ENCODE peak calls at places on chromosomes 5 and 9, in six cellular contexts. D is right cardiac atrium, R is tibial artery, Q is HCT116, B is spleen, S is neural progenitor cell. J is an unnamed sample.
A peak's percentile ranks its signal among the peaks of the same experiment; 100 is the strongest.

GRCh38 chr5:148541054-148541835 is 113.1 kb downstream of the HTR4 start:
- DNase-seq in D (no peak), Q (no peak), R (no peak), B (no peak), S (no peak), J (no peak)

GRCh38 chr5:105840800-105841199 is 1829.9 kb downstream of the EFNA5 start:
- DNase-seq in R (no peak), D (no peak), Q (no peak), S (no peak), B (no peak), J (no peak)

GRCh38 chr5:172274951-172275753 is 8.4 kb downstream of the UBTD2 start:
- DNase-seq in D (no peak), Q (no peak), R (no peak), B (no peak), S (no peak), J (no peak)

GRCh38 chr5:158947831-158948230 is 151.9 kb downstream of the EBF1 start:
- DNase-seq in Q (no peak), R (no peak), D (no peak), B (no peak), S (no peak), J (no peak)

GRCh38 chr5:2270467-2270866 is 387.7 kb upstream of the IRX4 start:
- DNase-seq in D (no peak), B (no peak), S (no peak), R (no peak), Q (no peak), J (no peak)

GRCh38 chr5:68544656-68545565 is 329.4 kb downstream of the PIK3R1 start:
- DNase-seq in R (no peak), Q (no peak), B (no peak), D (no peak), S (no peak), J (no peak)

GRCh38 chr9:130699047-130699446 is 5.5 kb downstream of the EXOSC2 start:
- DNase-seq in R (no peak), Q (no peak), B (no peak), S (no peak), D (no peak), J (no peak)

GRCh38 chr9:130336027-130336595 is 70.6 kb downstream of the HMCN2 start:
- DNase-seq in B (no peak), S (no peak), R (no peak), Q (no peak), D (no peak), J (no peak)

GRCh38 chr5:74093501-74093993 is 467.6 kb downstream of the ARHGEF28 start:
- DNase-seq in R (no peak), Q (no peak), S (no peak), D (no peak), B (no peak), J (no peak)

GRCh38 chr9:109403766-109404320 is 83.0 kb upstream of the EPB41L4B start:
- DNase-seq in R (no peak), B (no peak), S (no peak), D (no peak), Q (no peak), J (no peak)

GRCh38 chr9:131019387-131020239 is 10.6 kb downstream of the LAMC3 start:
- DNase-seq in B (no peak), R (no peak), D (peak; percentile 47), S (no peak), Q (no peak), J (no peak)

GRCh38 chr5:97231025-97231636 is 48.1 kb upstream of the RIOK2 start:
- DNase-seq in B (no peak), D (no peak), R (peak; percentile 31), Q (peak; percentile 54), S (peak; percentile 74), J (no peak)

GRCh38 chr9:127858041-127858512 is 3.6 kb upstream of the ENG start:
- DNase-seq in R (no peak), S (no peak), D (peak; percentile 95), Q (no peak), B (no peak), J (peak; percentile 83)

GRCh38 chr9:135618866-135619598 is 20.3 kb downstream of the GLT6D1 start:
- DNase-seq in S (no peak), D (no peak), B (no peak), R (no peak), Q (no peak), J (no peak)
- H3K27ac ChIP-seq in S (no peak overlapping the region), D (no peak overlapping the region), B (no peak overlapping the region), R (no peak overlapping the region), Q (no peak overlapping the region), J (no peak overlapping the region)

GRCh38 chr5:39231705-39232525 is 12.6 kb upstream of the FYB1 start:
- DNase-seq in D (no peak), B (no peak), S (no peak), R (no peak), Q (no peak), J (no peak)

GRCh38 chr5:39238366-39239105 is 19.2 kb upstream of the FYB1 start:
- DNase-seq in B (no peak), S (no peak), D (no peak), R (no peak), Q (no peak), J (no peak)

GRCh38 chr5:39235648-39236047 is 16.3 kb upstream of the FYB1 start:
- DNase-seq in R (no peak), S (no peak), Q (no peak), D (no peak), B (no peak), J (no peak)

GRCh38 chr5:39236718-39237117 is 17.4 kb upstream of the FYB1 start:
- DNase-seq in R (no peak), Q (no peak), S (no peak), B (no peak), D (no peak), J (no peak)

GRCh38 chr5:39233783-39234182 is 14.4 kb upstream of the FYB1 start:
- DNase-seq in R (no peak), D (no peak), B (no peak), S (no peak), Q (no peak), J (no peak)
- H3K27ac ChIP-seq in R (no peak overlapping the region), D (no peak overlapping the region), B (no peak overlapping the region), S (no peak overlapping the region), Q (no peak overlapping the region), J (no peak overlapping the region)

DNA sequence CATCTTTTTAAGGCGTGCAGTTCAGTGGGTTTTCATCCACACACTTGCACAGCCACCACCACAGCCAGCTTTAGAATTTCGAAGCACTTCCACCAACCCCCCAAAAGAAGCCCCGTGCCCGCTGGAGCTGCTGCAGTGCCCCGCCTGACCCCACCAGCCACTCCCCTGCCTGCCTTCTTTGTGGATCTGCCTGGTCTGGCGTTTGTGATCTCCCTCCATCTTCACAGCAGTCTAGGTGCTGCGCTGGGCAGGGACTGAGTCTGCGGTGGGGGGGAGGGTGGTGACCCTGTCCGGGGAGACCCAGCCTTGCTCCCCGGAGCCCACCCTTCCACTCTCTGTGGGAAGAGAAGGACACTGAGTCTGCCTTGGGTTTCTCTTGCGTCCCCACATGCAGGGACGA is 40.8 kb downstream of the RXRA start:
- DNase-seq in B (no peak), S (no peak), R (no peak), Q (no peak), D (no peak), J (no peak)
- H3K27ac ChIP-seq in B (peak overlapping the region; percentile 89), S (no peak overlapping the region), R (no peak overlapping the region), Q (peak overlapping the region; percentile 74), D (no peak overlapping the region), J (peak overlapping the region; percentile 90)

DNA sequence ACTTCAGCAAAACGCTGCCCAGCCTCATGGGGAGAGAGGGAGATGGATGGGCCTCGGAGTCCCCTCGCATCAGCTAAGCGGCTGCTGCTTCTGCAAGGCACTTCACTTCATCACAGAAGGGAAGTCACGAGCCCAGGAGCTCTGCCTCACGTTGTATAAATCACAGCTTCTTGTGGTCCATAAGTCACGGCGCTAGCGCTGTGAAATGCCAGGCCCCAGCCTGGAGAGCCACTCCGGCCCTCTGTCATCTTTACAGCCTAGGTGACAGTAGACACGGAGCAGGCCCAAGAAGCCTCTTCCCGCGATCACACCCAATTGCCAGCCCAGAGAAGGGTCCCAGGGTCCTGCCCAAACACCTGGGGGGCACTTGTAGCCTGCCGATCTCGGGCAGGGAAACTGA is 23.4 kb downstream of the DBH start:
- DNase-seq in S (no peak), B (no peak), Q (no peak), D (no peak), R (no peak), J (no peak)
- H3K27ac ChIP-seq in S (no peak overlapping the region), B (no peak overlapping the region), Q (no peak overlapping the region), D (no peak overlapping the region), R (no peak overlapping the region), J (no peak overlapping the region)

GRCh38 chr5:139494832-139495231 is 12.3 kb upstream of the STING1 start:
- DNase-seq in S (no peak), B (no peak), Q (no peak), R (no peak), D (no peak), J (no peak)

GRCh38 chr5:139494256-139494655 is 11.7 kb upstream of the STING1 start:
- DNase-seq in D (no peak), B (no peak), S (no peak), R (no peak), Q (no peak), J (no peak)

GRCh38 chr5:139492700-139493192 is 10.2 kb upstream of the STING1 start:
- DNase-seq in B (peak; percentile 40), D (no peak), S (no peak), R (no peak), Q (no peak), J (no peak)

GRCh38 chr5:139501376-139501775 is 18.8 kb upstream of the STING1 start:
- DNase-seq in D (no peak), R (no peak), Q (no peak), B (peak; percentile 10), S (no peak), J (no peak)

DNA sequence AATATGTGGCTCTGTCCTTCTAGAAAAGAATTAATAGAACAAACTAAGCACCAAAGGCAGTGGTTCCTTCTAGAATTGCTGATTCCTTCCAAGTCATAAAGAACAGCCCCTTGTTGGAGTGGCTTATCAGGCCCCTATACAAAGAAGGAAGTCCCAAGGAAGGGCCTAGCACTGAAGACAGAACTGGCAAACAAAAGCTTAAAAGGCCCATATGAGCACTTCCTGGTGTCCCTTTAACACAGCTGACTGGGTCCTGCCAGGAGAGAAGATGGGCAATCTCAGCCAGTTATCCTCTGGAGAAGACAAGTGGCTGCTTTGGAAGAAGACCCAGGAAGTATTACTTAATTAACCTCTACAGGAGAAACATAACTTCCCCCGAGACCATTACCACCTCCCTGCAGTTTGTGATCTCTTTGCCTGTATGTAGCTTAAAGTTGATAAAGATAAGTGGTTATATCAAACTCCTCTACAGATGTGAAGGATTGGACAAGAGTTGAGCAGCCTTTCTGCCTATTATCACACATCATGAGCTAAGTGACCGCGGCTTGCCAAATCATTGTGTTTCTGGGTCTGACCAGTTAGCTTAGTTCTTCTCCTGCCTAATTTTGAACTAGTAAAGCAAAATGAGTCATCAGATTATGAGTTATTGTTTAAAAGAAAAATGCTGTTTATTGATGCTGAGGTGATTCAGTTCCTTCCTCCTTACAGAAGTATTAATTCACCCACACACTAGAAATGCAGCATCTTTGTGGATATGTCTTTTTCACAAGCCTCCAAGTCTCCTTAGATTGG is 13.3 kb upstream of the STING1 start:
- DNase-seq in B (no peak), R (no peak), S (no peak), D (no peak), Q (no peak), J (no peak)
- H3K27ac ChIP-seq in B (no peak overlapping the region), R (no peak overlapping the region), S (no peak overlapping the region), D (no peak overlapping the region), Q (no peak overlapping the region), J (peak overlapping the region; percentile 64)